ENCODE peak calls at places on chromosomes 16 and 17, in ten cellular contexts. X is heart left ventricle, N is upper lobe of right lung, G is SK-N-SH, U is trophoblast cell, C is left ventricle myocardium inferior, D is brain microvascular endothelial cell, A is GM23338, V is lung, E is Peyer's patch. Z is an unnamed sample.

GRCh38 chr16:27597361-27597760 is 47.4 kb downstream of the KATNIP start:
- DNase-seq in X (no peak), A (no peak), G (no peak), C (no peak), E (no peak), N (no peak), V (no peak), U (peak; percentile 81), D (no peak), Z (no peak)

GRCh38 chr17:56213031-56213430 is 59.8 kb downstream of the ANKFN1 start:
- DNase-seq in D (no peak), N (no peak), E (no peak), A (no peak), G (no peak), C (no peak), X (no peak), V (no peak), U (no peak), Z (no peak)

GRCh38 chr17:72719582-72720493 is 372.6 kb downstream of the SLC39A11 start:
- DNase-seq in D (peak; percentile 91), C (no peak), G (no peak), X (no peak), V (no peak), U (no peak), E (peak; percentile 72), N (no peak), A (no peak), Z (no peak)

GRCh38 chr16:57141822-57142631 is 43.8 kb downstream of the PSME3IP1 start:
- DNase-seq in E (peak; percentile 47), N (peak; percentile 64), C (no peak), A (no peak), U (no peak), G (peak; percentile 17), D (no peak), V (no peak), X (no peak), Z (no peak)

GRCh38 chr17:81508639-81509047 is 4.0 kb downstream of the ACTG1 start:
- DNase-seq in A (no peak), V (no peak), G (no peak), E (peak; percentile 46), D (no peak), C (no peak), X (no peak), N (no peak), U (peak; percentile 46), Z (no peak)

GRCh38 chr17:2282297-2282873 is 21.2 kb downstream of the SMG6 start:
- DNase-seq in N (no peak), G (peak; percentile 61), C (no peak), E (no peak), A (peak; percentile 84), U (peak; percentile 43), D (peak; percentile 48), X (no peak), V (no peak), Z (peak; percentile 25)

GRCh38 chr16:19837331-19837943 is 47.2 kb downstream of the GPRC5B start:
- DNase-seq in X (no peak), N (no peak), E (no peak), U (no peak), G (no peak), A (no peak), V (no peak), D (no peak), C (no peak), Z (no peak)

GRCh38 chr16:46808997-46809396 is 22.0 kb downstream of the C16orf87 start:
- DNase-seq in U (no peak), C (no peak), V (no peak), D (no peak), N (no peak), G (no peak), A (no peak), E (peak; percentile 62), X (no peak), Z (no peak)

DNA sequence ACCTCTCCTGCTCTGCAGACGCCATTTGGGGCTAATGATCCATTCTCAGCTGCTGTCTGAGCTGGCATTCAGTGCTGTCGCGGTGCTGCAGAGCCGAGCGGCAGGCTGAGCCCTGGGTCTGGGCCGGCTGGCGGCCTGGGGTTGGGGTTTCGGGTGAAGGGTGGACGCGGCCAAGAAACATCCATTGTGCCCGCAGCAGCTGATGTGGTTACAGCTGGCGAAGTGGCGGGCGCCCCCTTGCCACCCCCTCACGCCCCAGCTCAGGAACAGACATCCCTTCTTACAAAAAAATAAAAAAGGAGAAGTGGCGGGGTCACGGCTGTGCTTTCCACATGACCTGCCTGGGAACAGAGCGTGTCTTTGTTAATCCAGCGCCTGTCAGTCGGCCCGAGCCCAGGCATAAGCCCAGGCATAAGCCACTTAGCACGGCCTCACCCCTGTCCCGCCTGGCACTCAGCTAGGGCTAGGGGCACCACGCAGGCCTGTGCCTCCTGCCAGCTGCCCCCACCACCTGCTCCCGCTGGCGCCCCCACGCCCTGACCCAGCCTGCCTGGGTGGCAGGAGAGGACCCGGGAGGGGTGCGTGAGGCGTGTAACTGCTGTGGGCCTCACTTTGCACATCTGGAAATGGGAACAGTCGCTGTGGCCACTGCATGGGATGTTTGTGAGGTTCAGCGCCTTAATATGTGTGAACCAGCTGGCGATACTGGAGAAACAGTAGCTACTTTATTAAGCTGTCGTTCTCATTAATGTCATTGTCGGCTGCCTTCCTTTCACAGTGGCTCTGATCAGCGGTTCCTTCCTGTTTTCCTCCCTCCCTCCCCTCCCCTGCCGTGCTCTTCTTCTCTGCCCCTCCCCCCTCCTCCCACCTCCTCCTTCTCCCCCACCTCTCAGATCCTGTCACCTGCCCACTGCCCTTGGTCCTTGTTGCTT is 197.7 kb upstream of the CIBAR2 start:
- DNase-seq in G (peak; percentile 68), X (peak; percentile 75), E (peak; percentile 86), N (peak; percentile 82), D (no peak), C (peak; percentile 48), A (peak; percentile 77), U (no peak), V (no peak), Z (no peak)
- H3K27ac ChIP-seq in G (peak overlapping the region; percentile 76), X (peak overlapping the region; percentile 27), E (peak overlapping the region; percentile 75), N (peak overlapping the region; percentile 55), D (no peak overlapping the region), C (peak overlapping the region; percentile 71), A (no peak overlapping the region), U (no peak overlapping the region), V (peak overlapping the region; percentile 55), Z (no peak overlapping the region)

GRCh38 chr17:923633-924032 is 55.9 kb downstream of the NXN start:
- DNase-seq in A (no peak), E (no peak), U (no peak), C (no peak), G (no peak), V (no peak), N (no peak), X (no peak), D (no peak), Z (no peak)

GRCh38 chr17:927611-928461 is 51.7 kb downstream of the NXN start:
- DNase-seq in C (no peak), E (no peak), A (no peak), V (peak; percentile 53), X (no peak), U (peak; percentile 23), N (no peak), G (no peak), D (peak; percentile 65), Z (no peak)

GRCh38 chr17:929547-929946 is 50.0 kb downstream of the NXN start:
- DNase-seq in D (no peak), C (no peak), X (no peak), A (no peak), U (no peak), E (no peak), G (no peak), N (no peak), V (no peak), Z (no peak)

GRCh38 chr17:924711-925480 is 54.7 kb downstream of the NXN start:
- DNase-seq in N (no peak), E (no peak), X (no peak), A (peak; percentile 64), C (no peak), G (no peak), U (no peak), V (peak; percentile 63), D (no peak), Z (no peak)

GRCh38 chr17:925846-926245 is 53.7 kb downstream of the NXN start:
- DNase-seq in G (no peak), A (no peak), E (no peak), N (no peak), V (no peak), C (no peak), X (no peak), D (no peak), U (no peak), Z (no peak)
- H3K36me3 ChIP-seq in G (no peaks in the 10 kb centered on the region), A (peaks cover 3% of the 10 kb centered on the region), E (no peaks in the 10 kb centered on the region), N (no peaks in the 10 kb centered on the region), V (no peaks in the 10 kb centered on the region), C (peaks cover 5% of the 10 kb centered on the region), X (no peaks in the 10 kb centered on the region), D (no peaks in the 10 kb centered on the region), U (peaks cover 8% of the 10 kb centered on the region), Z (no peaks in the 10 kb centered on the region)

GRCh38 chr16:1097800-1098199 is 1.8 kb upstream of the C1QTNF8 start:
- DNase-seq in X (peak; percentile 88), A (no peak), C (peak; percentile 86), V (no peak), U (no peak), G (no peak), E (no peak), D (no peak), N (no peak), Z (no peak)

GRCh38 chr16:1095450-1096163 is 437 bp downstream of the C1QTNF8 start:
- DNase-seq in A (no peak), V (no peak), X (no peak), C (no peak), U (no peak), E (no peak), G (no peak), D (no peak), N (no peak), Z (no peak)

GRCh38 chr16:1098266-1098991 is 2.4 kb upstream of the C1QTNF8 start:
- DNase-seq in N (no peak), G (no peak), X (no peak), E (no peak), U (no peak), D (no peak), V (no peak), C (peak; percentile 50), A (no peak), Z (no peak)

GRCh38 chr16:1096164-1097082 is at the start of gene C1QTNF8:
- DNase-seq in A (no peak), C (no peak), X (no peak), N (no peak), D (no peak), G (no peak), U (no peak), V (no peak), E (no peak), Z (no peak)

GRCh38 chr16:1097156-1097555 is 1.1 kb upstream of the C1QTNF8 start:
- DNase-seq in E (no peak), X (no peak), A (no peak), G (no peak), D (no peak), N (no peak), C (no peak), V (no peak), U (no peak), Z (no peak)
- H3K27ac ChIP-seq in E (no peak overlapping the region), X (peak overlapping the region; percentile 84), A (no peak overlapping the region), G (no peak overlapping the region), D (no peak overlapping the region), N (no peak overlapping the region), C (peak overlapping the region; percentile 92), V (no peak overlapping the region), U (no peak overlapping the region), Z (no peak overlapping the region)

GRCh38 chr16:70713781-70714180 is 27.9 kb upstream of the MTSS2 start:
- DNase-seq in V (no peak), A (no peak), D (no peak), C (no peak), E (no peak), X (no peak), N (no peak), U (peak; percentile 91), G (peak; percentile 81), Z (no peak)

GRCh38 chr16:70713342-70713741 is 27.5 kb upstream of the MTSS2 start:
- DNase-seq in X (no peak), V (no peak), A (no peak), D (no peak), E (no peak), N (no peak), U (peak; percentile 83), G (no peak), C (no peak), Z (no peak)

GRCh38 chr16:70711211-70711978 is 25.5 kb upstream of the MTSS2 start:
- DNase-seq in V (no peak), D (no peak), C (no peak), X (no peak), U (no peak), A (no peak), N (no peak), E (no peak), G (no peak), Z (no peak)

GRCh38 chr16:70712942-70713341 is 27.1 kb upstream of the MTSS2 start:
- DNase-seq in C (no peak), N (no peak), G (no peak), U (no peak), X (no peak), A (no peak), V (no peak), D (no peak), E (no peak), Z (no peak)

GRCh38 chr16:70712359-70712758 is 26.5 kb upstream of the MTSS2 start:
- DNase-seq in V (no peak), G (no peak), U (no peak), N (no peak), C (no peak), D (no peak), X (no peak), E (no peak), A (no peak), Z (no peak)
- H3K36me3 ChIP-seq in V (peaks cover 2% of the 10 kb centered on the region), G (no peaks in the 10 kb centered on the region), U (no peaks in the 10 kb centered on the region), N (no peaks in the 10 kb centered on the region), C (no peaks in the 10 kb centered on the region), D (no peaks in the 10 kb centered on the region), X (no peaks in the 10 kb centered on the region), E (peaks cover 3% of the 10 kb centered on the region), A (no peaks in the 10 kb centered on the region), Z (no peaks in the 10 kb centered on the region)

Z was measured in iPS DF 6.9.